ENCODE peak calls at places on chromosomes 2 and 18, in four cellular contexts. P is HEK293T, S is K562, L is GM12878. Y is an unnamed sample.

GRCh38 chr18:48954837-48955527 is 4.2 kb upstream of the SMAD7 start:
- DNase-seq in P (no peak), S (no peak), L (no peak), Y (no peak)

GRCh38 chr18:12057419-12058039 is 36.1 kb upstream of the ANKRD62 start:
- DNase-seq in P (no peak), S (no peak), L (no peak), Y (no peak)

GRCh38 chr18:9758624-9759075 is 50.5 kb downstream of the RAB31 start:
- DNase-seq in P (no peak), S (peak), L (no peak), Y (no peak)

GRCh38 chr2:109089602-109090300 is 39.3 kb upstream of the SH3RF3 start:
- DNase-seq in P (no peak), S (no peak), L (no peak), Y (no peak)

GRCh38 chr18:55731594-55732042 is 143.6 kb upstream of the TCF4 start:
- DNase-seq in P (no peak), S (peak), L (no peak), Y (no peak)

GRCh38 chr18:48326901-48327675 is 82.1 kb downstream of the ZBTB7C start:
- DNase-seq in P (no peak), S (no peak), L (no peak), Y (no peak)

GRCh38 chr18:32324173-32324572 is 134.3 kb downstream of the MEP1B start:
- DNase-seq in P (no peak), S (no peak), L (no peak), Y (no peak)

GRCh38 chr2:121288454-121289231 is 3.6 kb upstream of the TFCP2L1 start:
- DNase-seq in P (no peak), S (no peak), L (no peak), Y (no peak)

GRCh38 chr2:201908901-201909300 is 102.6 kb downstream of the CDK15 start:
- DNase-seq in P (no peak), S (no peak), L (no peak), Y (no peak)

GRCh38 chr18:22106536-22107292 is 62.7 kb upstream of the GATA6 start:
- DNase-seq in P (no peak), S (peak), L (no peak), Y (peak)

GRCh38 chr2:68218343-68218901 is 33.9 kb downstream of the PPP3R1 start:
- DNase-seq in P (no peak), S (no peak), L (no peak), Y (no peak)

GRCh38 chr2:54879598-54880355 is 156.3 kb downstream of the EML6 start:
- DNase-seq in P (no peak), S (no peak), L (no peak), Y (no peak)

GRCh38 chr2:70988151-70988550 is 6.5 kb downstream of the TEX261 start:
- DNase-seq in P (no peak), S (no peak), L (no peak), Y (no peak)

GRCh38 chr2:215401896-215402379 is 33.9 kb downstream of the FN1 start:
- DNase-seq in P (no peak), S (no peak), L (no peak), Y (no peak)

GRCh38 chr2:231890896-231891513 is 35.2 kb downstream of the NPPC start:
- DNase-seq in P (no peak), S (no peak), L (no peak), Y (no peak)

GRCh38 chr2:148531175-148532048 is 113.1 kb upstream of the EPC2 start:
- DNase-seq in P (no peak), S (no peak), L (no peak), Y (no peak)

GRCh38 chr18:58952871-58953270 is 88.2 kb downstream of the ZNF532 start:
- DNase-seq in P (no peak), S (no peak), L (no peak), Y (peak)

GRCh38 chr2:28250006-28250405 is 142.7 kb upstream of the FOSL2 start:
- DNase-seq in P (no peak), S (no peak), L (no peak), Y (no peak)

GRCh38 chr2:42092084-42092996 is 44.5 kb downstream of the PKDCC start:
- DNase-seq in P (no peak), S (no peak), L (no peak), Y (peak)

GRCh38 chr2:12881952-12882351 is 165.2 kb downstream of the TRIB2 start:
- DNase-seq in P (no peak), S (peak), L (no peak), Y (no peak)

GRCh38 chr2:23507267-23508065 is 122.5 kb downstream of the KLHL29 start:
- DNase-seq in P (no peak), S (no peak), L (no peak), Y (no peak)

GRCh38 chr2:85902496-85902895 is 13.7 kb upstream of the ST3GAL5 start:
- DNase-seq in P (no peak), S (no peak), L (no peak), Y (no peak)

GRCh38 chr2:106020821-106021316 is 173.2 kb downstream of the UXS1 start:
- DNase-seq in P (no peak), S (no peak), L (no peak), Y (no peak)

GRCh38 chr2:181354626-181355025 is 102.6 kb upstream of the ITGA4 start:
- DNase-seq in P (no peak), S (no peak), L (no peak), Y (no peak)

GRCh38 chr2:224982226-224982625 is 60.0 kb downstream of the DOCK10 start:
- DNase-seq in P (no peak), S (no peak), L (no peak), Y (no peak)

GRCh38 chr2:136135924-136136906 is 18.3 kb upstream of the CXCR4 start:
- DNase-seq in P (no peak), S (no peak), L (no peak), Y (no peak)

GRCh38 chr2:65850695-65851094 is 418.3 kb upstream of the SPRED2 start:
- DNase-seq in P (no peak), S (no peak), L (no peak), Y (no peak)

GRCh38 chr2:67008114-67008513 is 389.0 kb upstream of the ETAA1 start:
- DNase-seq in P (no peak), S (no peak), L (no peak), Y (no peak)

GRCh38 chr2:127623388-127624320 is 22.3 kb upstream of the GPR17 start:
- DNase-seq in P (no peak), S (no peak), L (no peak), Y (no peak)

GRCh38 chr2:174340400-174341300 is 5.9 kb downstream of the SP9 start:
- DNase-seq in P (no peak), S (no peak), L (no peak), Y (peak)

GRCh38 chr2:36951574-36951973 is 14.8 kb downstream of the STRN start:
- DNase-seq in P (no peak), S (no peak), L (no peak), Y (no peak)
- TF ChIP-seq FOXK2 in P (no peak), S (no peak), L (no peak), Y (no peak)

GRCh38 chr2:112153501-112153900 is 15.3 kb downstream of the FBLN7 start:
- DNase-seq in P (no peak), S (no peak), L (no peak), Y (no peak)
- TF ChIP-seq FOXK2 in P (no peak), S (no peak), L (no peak), Y (no peak)

GRCh38 chr2:39202639-39203369 is 41.0 kb downstream of the CDKL4 start:
- DNase-seq in P (no peak), S (peak), L (no peak), Y (no peak)
- TF ChIP-seq FOXK2 in P (no peak), S (no peak), L (no peak), Y (no peak)

GRCh38 chr2:230423851-230424458 is 8.0 kb downstream of the SP100 start:
- DNase-seq in P (no peak), S (no peak), L (no peak), Y (peak)
- TF ChIP-seq FOXK2 in P (no peak), S (no peak), L (no peak), Y (no peak)

GRCh38 chr2:82968381-82968780 is 1490.7 kb downstream of the SUCLG1 start:
- DNase-seq in P (no peak), S (no peak), L (no peak), Y (no peak)
- TF ChIP-seq FOXK2 in P (no peak), S (no peak), L (no peak), Y (no peak)

DNA sequence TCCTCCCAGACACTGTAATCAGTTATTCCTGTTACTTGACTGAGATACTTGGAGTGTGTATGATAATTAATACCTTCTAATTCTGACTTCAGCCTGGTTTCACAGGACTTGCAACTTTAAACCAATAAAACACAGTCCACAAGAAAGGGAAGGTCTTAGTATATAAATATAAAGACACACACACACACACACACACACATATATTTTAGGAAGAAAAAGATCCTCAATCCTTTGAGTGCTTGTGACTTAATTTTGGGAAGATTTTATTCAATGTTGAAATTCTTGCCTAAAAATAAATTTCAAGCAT is 700 bp upstream of the VPS54 start:
- DNase-seq in P (no peak), S (no peak), L (no peak), Y (no peak)
- TF ChIP-seq FOXK2 in P (no peak), S (no peak), L (no peak), Y (no peak)

DNA sequence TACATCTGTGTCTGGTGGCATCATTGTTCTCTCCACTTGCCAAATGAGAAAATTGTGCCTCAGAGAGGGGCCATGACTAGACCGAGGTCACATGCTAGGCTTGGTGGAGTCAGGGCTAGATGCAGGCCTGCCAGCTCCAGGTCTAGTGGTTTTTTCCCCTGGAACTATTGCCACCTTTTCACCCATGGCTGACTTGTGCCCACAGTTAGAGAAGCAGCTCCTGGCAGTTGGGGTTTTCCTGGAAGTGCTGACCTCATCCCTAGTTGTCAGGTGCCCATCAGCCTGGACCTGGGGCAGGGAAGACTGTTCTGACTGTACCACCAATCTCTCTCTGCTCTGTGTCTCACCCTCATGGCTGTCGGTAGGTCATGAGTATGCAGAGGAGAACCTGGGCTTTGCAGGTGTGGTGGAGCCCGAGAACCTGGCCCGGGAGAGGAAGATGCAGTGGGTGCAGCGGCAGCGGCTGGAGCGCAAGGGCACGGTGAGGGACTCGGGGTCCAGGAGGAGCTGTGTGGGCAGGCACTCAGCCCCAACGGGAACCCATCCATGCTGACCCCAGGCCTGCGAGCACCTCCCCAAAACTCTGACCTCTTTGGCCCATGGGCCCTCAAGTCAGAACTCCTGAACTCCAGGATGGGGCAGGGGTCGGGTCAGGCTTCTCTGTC is 12.4 kb upstream of the CATIP start:
- DNase-seq in P (no peak), S (no peak), L (no peak), Y (no peak)
- TF ChIP-seq FOXK2 in P (no peak), S (no peak), L (no peak), Y (no peak)

Y was measured in HepG2.